ENCODE peak calls at places on chromosome 19, in six cellular contexts. One of them, this sample, is unnamed.

GRCh38 chr19:50252887-50253268 is 49.5 kb downstream of the MYH14 start:
- DNase-seq in thoracic aorta: no peak
- DNase-seq in adrenal gland: no peak
- DNase-seq in CD8-positive, alpha-beta T cell: no peak
- DNase-seq in lower lobe of right lung: no peak
- DNase-seq in right cardiac atrium: no peak
- DNase-seq in this sample: no peak

GRCh38 chr19:38808741-38809140 is 4.0 kb downstream of the LGALS4 start:
- DNase-seq in thoracic aorta: no peak
- DNase-seq in adrenal gland: no peak
- DNase-seq in CD8-positive, alpha-beta T cell: no peak
- DNase-seq in lower lobe of right lung: no peak
- DNase-seq in right cardiac atrium: no peak
- DNase-seq in this sample: no peak

GRCh38 chr19:52658595-52658994 is 20.4 kb upstream of the ZNF83 start:
- DNase-seq in thoracic aorta: no peak
- DNase-seq in adrenal gland: no peak
- DNase-seq in CD8-positive, alpha-beta T cell: no peak
- DNase-seq in lower lobe of right lung: no peak
- DNase-seq in right cardiac atrium: no peak
- DNase-seq in this sample: no peak

GRCh38 chr19:51712461-51713081 is 11.2 kb downstream of the HAS1 start:
- DNase-seq in thoracic aorta: no peak
- DNase-seq in adrenal gland: no peak
- DNase-seq in CD8-positive, alpha-beta T cell: no peak
- DNase-seq in lower lobe of right lung: no peak
- DNase-seq in right cardiac atrium: no peak
- DNase-seq in this sample: no peak

GRCh38 chr19:4066682-4067395 is at the start of gene ZBTB7A:
- DNase-seq in thoracic aorta: peak; percentile 80
- DNase-seq in adrenal gland: peak; percentile 88
- DNase-seq in CD8-positive, alpha-beta T cell: peak; percentile 66
- DNase-seq in lower lobe of right lung: peak; percentile 94
- DNase-seq in right cardiac atrium: peak; percentile 95
- DNase-seq in this sample: no peak

GRCh38 chr19:55484571-55485438 is at the start of gene NAT14:
- DNase-seq in thoracic aorta: no peak
- DNase-seq in adrenal gland: peak; percentile 49
- DNase-seq in CD8-positive, alpha-beta T cell: peak; percentile 49
- DNase-seq in lower lobe of right lung: no peak
- DNase-seq in right cardiac atrium: peak; percentile 84
- DNase-seq in this sample: no peak

GRCh38 chr19:55206664-55207500 is 2.4 kb downstream of the PTPRH start:
- DNase-seq in thoracic aorta: no peak
- DNase-seq in adrenal gland: peak; percentile 99
- DNase-seq in CD8-positive, alpha-beta T cell: no peak
- DNase-seq in lower lobe of right lung: peak; percentile 63
- DNase-seq in right cardiac atrium: peak; percentile 93
- DNase-seq in this sample: peak; percentile 93

GRCh38 chr19:3699071-3699740 is 1.1 kb downstream of the PIP5K1C start:
- DNase-seq in thoracic aorta: no peak
- DNase-seq in adrenal gland: peak; percentile 59
- DNase-seq in CD8-positive, alpha-beta T cell: no peak
- DNase-seq in lower lobe of right lung: peak; percentile 74
- DNase-seq in right cardiac atrium: peak; percentile 85
- DNase-seq in this sample: no peak

GRCh38 chr19:42113641-42114348 is 18.5 kb downstream of the POU2F2 start:
- DNase-seq in thoracic aorta: no peak
- DNase-seq in adrenal gland: no peak
- DNase-seq in CD8-positive, alpha-beta T cell: no peak
- DNase-seq in lower lobe of right lung: no peak
- DNase-seq in right cardiac atrium: no peak
- DNase-seq in this sample: no peak

GRCh38 chr19:49216076-49216475 is 58.5 kb downstream of the TRPM4 start:
- DNase-seq in thoracic aorta: no peak
- DNase-seq in adrenal gland: no peak
- DNase-seq in CD8-positive, alpha-beta T cell: no peak
- DNase-seq in lower lobe of right lung: no peak
- DNase-seq in right cardiac atrium: no peak
- DNase-seq in this sample: no peak

GRCh38 chr19:18972851-18973250 is 31.8 kb upstream of the HOMER3 start:
- DNase-seq in thoracic aorta: no peak
- DNase-seq in adrenal gland: no peak
- DNase-seq in CD8-positive, alpha-beta T cell: no peak
- DNase-seq in lower lobe of right lung: no peak
- DNase-seq in right cardiac atrium: no peak
- DNase-seq in this sample: no peak
- H3K4me3 ChIP-seq in thoracic aorta: no peak overlapping the region
- H3K4me3 ChIP-seq in adrenal gland: no peak overlapping the region
- H3K4me3 ChIP-seq in CD8-positive, alpha-beta T cell: no peak overlapping the region
- H3K4me3 ChIP-seq in lower lobe of right lung: no peak overlapping the region
- H3K4me3 ChIP-seq in right cardiac atrium: no peak overlapping the region
- H3K4me3 ChIP-seq in this sample: no peak overlapping the region

GRCh38 chr19:1408300-1409203 is 1.2 kb downstream of the DAZAP1 start:
- DNase-seq in thoracic aorta: no peak
- DNase-seq in adrenal gland: peak; percentile 60
- DNase-seq in CD8-positive, alpha-beta T cell: peak; percentile 40
- DNase-seq in lower lobe of right lung: peak; percentile 79
- DNase-seq in right cardiac atrium: peak; percentile 83
- DNase-seq in this sample: no peak
- H3K4me1 ChIP-seq in thoracic aorta: peaks cover 28% of the 10 kb centered on the region
- H3K4me1 ChIP-seq in adrenal gland: peaks cover 28% of the 10 kb centered on the region
- H3K4me1 ChIP-seq in CD8-positive, alpha-beta T cell: peaks cover 55% of the 10 kb centered on the region
- H3K4me1 ChIP-seq in lower lobe of right lung: peaks cover 56% of the 10 kb centered on the region
- H3K4me1 ChIP-seq in right cardiac atrium: peaks cover 17% of the 10 kb centered on the region
- H3K4me1 ChIP-seq in this sample: peaks cover 48% of the 10 kb centered on the region

DNA sequence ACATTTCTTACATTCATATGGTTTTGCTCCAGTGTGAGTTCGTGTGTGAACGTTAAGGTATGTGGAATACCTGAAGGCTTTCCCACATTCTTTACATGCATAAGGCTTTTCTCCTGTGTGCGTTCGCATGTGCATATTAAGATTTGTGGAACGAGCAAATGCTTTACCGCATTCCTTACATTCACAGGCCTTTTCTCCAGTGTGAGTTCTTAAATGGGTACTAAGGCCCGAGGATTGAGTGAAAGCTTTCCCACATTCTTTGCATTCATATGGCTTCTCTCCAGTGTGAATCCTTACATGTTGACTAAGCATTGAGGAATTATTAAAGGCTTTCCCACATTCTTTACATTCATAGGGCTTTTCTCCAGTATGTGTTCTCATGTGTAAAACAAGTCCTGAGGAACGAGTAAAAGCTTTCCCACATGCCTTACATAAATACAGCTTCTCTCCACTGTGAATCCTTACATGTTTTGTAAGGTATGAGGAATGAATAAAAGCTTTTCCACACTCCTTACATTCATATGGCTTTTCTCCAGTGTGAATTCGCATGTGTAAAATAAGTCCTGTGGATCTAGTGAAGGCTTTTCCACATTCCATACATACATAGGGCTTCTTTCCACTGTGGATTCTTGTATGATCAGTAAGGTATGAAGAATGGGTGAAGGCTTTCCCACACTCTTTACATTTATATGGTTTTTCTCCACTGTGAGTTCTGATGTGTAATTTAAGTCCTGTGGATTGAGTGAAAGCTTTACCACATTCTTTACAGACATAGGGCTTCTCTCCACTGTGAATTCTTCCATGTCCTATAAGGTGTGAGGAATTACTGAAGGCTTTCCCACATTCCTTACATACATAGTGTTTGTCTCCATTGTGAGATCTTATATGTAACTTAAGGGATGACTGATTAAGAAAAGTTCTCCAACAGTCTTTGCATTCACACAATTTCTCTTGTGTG is 10.7 kb downstream of the ZNF846 start:
- DNase-seq in thoracic aorta: no peak
- DNase-seq in adrenal gland: no peak
- DNase-seq in CD8-positive, alpha-beta T cell: no peak
- DNase-seq in lower lobe of right lung: no peak
- DNase-seq in right cardiac atrium: no peak
- DNase-seq in this sample: no peak
- H3K4me3 ChIP-seq in thoracic aorta: no peak overlapping the region
- H3K4me3 ChIP-seq in adrenal gland: no peak overlapping the region
- H3K4me3 ChIP-seq in CD8-positive, alpha-beta T cell: no peak overlapping the region
- H3K4me3 ChIP-seq in lower lobe of right lung: no peak overlapping the region
- H3K4me3 ChIP-seq in right cardiac atrium: no peak overlapping the region
- H3K4me3 ChIP-seq in this sample: no peak overlapping the region

GRCh38 chr19:47740866-47741519 is 4.4 kb upstream of the NOP53 start:
- DNase-seq in thoracic aorta: no peak
- DNase-seq in adrenal gland: peak; percentile 34
- DNase-seq in CD8-positive, alpha-beta T cell: no peak
- DNase-seq in lower lobe of right lung: no peak
- DNase-seq in right cardiac atrium: no peak
- DNase-seq in this sample: no peak

GRCh38 chr19:47745010-47745901 is at the start of gene NOP53:
- DNase-seq in thoracic aorta: peak; percentile 80
- DNase-seq in adrenal gland: peak; percentile 97
- DNase-seq in CD8-positive, alpha-beta T cell: peak; percentile 91
- DNase-seq in lower lobe of right lung: peak; percentile 95
- DNase-seq in right cardiac atrium: peak; percentile 98
- DNase-seq in this sample: peak; percentile 99

GRCh38 chr19:47741544-47742125 is 3.7 kb upstream of the NOP53 start:
- DNase-seq in thoracic aorta: no peak
- DNase-seq in adrenal gland: no peak
- DNase-seq in CD8-positive, alpha-beta T cell: no peak
- DNase-seq in lower lobe of right lung: no peak
- DNase-seq in right cardiac atrium: peak; percentile 65
- DNase-seq in this sample: no peak

DNA sequence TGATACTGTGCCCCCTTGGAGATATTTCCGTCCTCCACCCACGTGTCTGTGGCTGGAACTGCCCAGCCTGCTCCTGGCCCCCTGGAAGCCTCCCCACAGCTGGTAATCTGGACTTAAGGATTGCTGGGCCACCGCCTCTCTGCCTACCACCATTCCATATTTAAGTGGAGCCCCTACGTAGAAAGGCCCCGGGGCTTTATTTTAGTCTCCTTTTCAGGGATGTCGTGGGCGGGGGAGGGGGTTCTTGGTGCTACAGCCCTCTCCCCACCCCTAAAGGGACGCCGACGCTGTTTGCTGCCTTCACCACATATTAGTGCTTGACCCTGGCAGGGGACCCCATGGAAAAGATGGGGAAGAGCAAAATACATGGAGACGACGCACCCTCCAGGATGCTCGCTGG is 2.7 kb upstream of the NOP53 start:
- DNase-seq in thoracic aorta: no peak
- DNase-seq in adrenal gland: no peak
- DNase-seq in CD8-positive, alpha-beta T cell: no peak
- DNase-seq in lower lobe of right lung: no peak
- DNase-seq in right cardiac atrium: no peak
- DNase-seq in this sample: no peak
- H3K4me1 ChIP-seq in thoracic aorta: peaks cover 31% of the 10 kb centered on the region
- H3K4me1 ChIP-seq in adrenal gland: peaks cover 25% of the 10 kb centered on the region
- H3K4me1 ChIP-seq in CD8-positive, alpha-beta T cell: peaks cover 36% of the 10 kb centered on the region
- H3K4me1 ChIP-seq in lower lobe of right lung: peaks cover 42% of the 10 kb centered on the region
- H3K4me1 ChIP-seq in right cardiac atrium: peaks cover 2% of the 10 kb centered on the region
- H3K4me1 ChIP-seq in this sample: peaks cover 48% of the 10 kb centered on the region

DNA sequence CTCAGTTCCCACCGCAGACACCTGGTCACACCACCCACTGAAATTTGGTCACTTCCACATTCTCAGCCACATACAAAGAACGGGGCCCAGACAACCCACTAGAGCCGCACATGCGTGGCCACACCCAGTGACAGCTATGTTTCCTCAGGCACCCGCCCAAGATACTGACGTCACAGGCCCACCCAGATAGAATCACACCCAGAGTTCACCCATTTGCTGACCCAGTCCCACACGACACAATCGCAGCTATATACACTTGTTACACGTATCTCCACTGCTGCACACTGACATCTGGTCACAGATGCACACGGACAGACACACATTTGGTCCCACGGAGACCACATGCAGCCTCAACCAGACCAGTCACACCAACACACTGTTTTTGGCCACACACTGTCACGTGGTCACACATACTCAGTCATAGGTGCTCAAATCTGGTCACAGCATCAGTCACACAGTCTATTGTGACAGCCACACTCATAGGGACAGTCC is 2.9 kb downstream of the NUMBL start:
- DNase-seq in thoracic aorta: peak; percentile 83
- DNase-seq in adrenal gland: peak; percentile 54
- DNase-seq in CD8-positive, alpha-beta T cell: no peak
- DNase-seq in lower lobe of right lung: peak; percentile 81
- DNase-seq in right cardiac atrium: peak; percentile 98
- DNase-seq in this sample: peak; percentile 96
- H3K4me3 ChIP-seq in thoracic aorta: peak overlapping the region; percentile 11
- H3K4me3 ChIP-seq in adrenal gland: no peak overlapping the region
- H3K4me3 ChIP-seq in CD8-positive, alpha-beta T cell: no peak overlapping the region
- H3K4me3 ChIP-seq in lower lobe of right lung: no peak overlapping the region
- H3K4me3 ChIP-seq in right cardiac atrium: no peak overlapping the region
- H3K4me3 ChIP-seq in this sample: peak overlapping the region; percentile 81

This sample was measured in esophagus muscularis mucosa.